ENCODE peak calls at places on chromosome 2, in nine cellular contexts. D, Q, E, N, P, Z, Y, I and K are unnamed samples.

GRCh38 chr2:143171817-143172216 is 42.6 kb downstream of the ARHGAP15 start:
- DNase-seq in D (no peak), Q (no peak), E (no peak), N (peak; percentile 10), P (no peak), Z (peak; percentile 12), Y (no peak), I (peak; percentile 27), K (no peak)

GRCh38 chr2:173090973-173091660 is 15.5 kb downstream of the MAP3K20 start:
- DNase-seq in D (no peak), Q (no peak), E (no peak), N (peak; percentile 42), P (no peak), Z (no peak), Y (no peak), I (no peak), K (no peak)

GRCh38 chr2:75558786-75559428 is 1.8 kb downstream of the EVA1A start:
- DNase-seq in D (no peak), Q (no peak), E (peak; percentile 30), N (no peak), P (no peak), Z (peak; percentile 58), Y (no peak), I (peak; percentile 62), K (no peak)

GRCh38 chr2:47867205-47867604 is 39.1 kb downstream of the FBXO11 start:
- DNase-seq in D (no peak), Q (no peak), E (peak; percentile 84), N (peak; percentile 88), P (peak; percentile 8), Z (peak; percentile 85), Y (peak; percentile 39), I (peak; percentile 72), K (no peak)

GRCh38 chr2:215886026-215886425 is 127.3 kb downstream of the MREG start:
- DNase-seq in D (no peak), Q (no peak), E (no peak), N (no peak), P (no peak), Z (no peak), Y (no peak), I (no peak), K (no peak)

GRCh38 chr2:46150445-46150970 is 146.7 kb upstream of the EPAS1 start:
- DNase-seq in D (no peak), Q (no peak), E (no peak), N (no peak), P (no peak), Z (no peak), Y (no peak), I (no peak), K (no peak)

GRCh38 chr2:180195847-180196246 is 188.8 kb upstream of the CWC22 start:
- DNase-seq in D (no peak), Q (no peak), E (no peak), N (no peak), P (no peak), Z (no peak), Y (no peak), I (no peak), K (no peak)

GRCh38 chr2:130972410-130972809 is 120.8 kb downstream of the FAM168B start:
- DNase-seq in D (no peak), Q (no peak), E (peak; percentile 54), N (no peak), P (no peak), Z (no peak), Y (no peak), I (peak; percentile 18), K (no peak)

GRCh38 chr2:195543902-195544894 is 112.8 kb upstream of the SLC39A10 start:
- DNase-seq in D (no peak), Q (no peak), E (peak; percentile 66), N (peak; percentile 70), P (no peak), Z (peak; percentile 78), Y (no peak), I (peak; percentile 75), K (no peak)

GRCh38 chr2:85772019-85772745 is 18.4 kb downstream of the ATOH8 start:
- DNase-seq in D (peak; percentile 49), Q (peak; percentile 59), E (peak; percentile 99), N (peak; percentile 100), P (peak; percentile 96), Z (peak; percentile 100), Y (peak; percentile 99), I (peak; percentile 100), K (peak; percentile 79)
- TF ChIP-seq CTCF in D (no peak), Q (no peak), E (peak; percentile 35), N (peak; percentile 35), P (peak; percentile 20), Z (peak; percentile 16), Y (peak; percentile 32), I (peak; percentile 41), K (peak; percentile 17)

GRCh38 chr2:1748176-1748740 is 3.9 kb upstream of the PXDN start:
- DNase-seq in D (no peak), Q (no peak), E (no peak), N (no peak), P (no peak), Z (no peak), Y (no peak), I (no peak), K (no peak)

GRCh38 chr2:1746174-1747064 is 2.1 kb upstream of the PXDN start:
- DNase-seq in D (no peak), Q (peak; percentile 3), E (no peak), N (no peak), P (no peak), Z (no peak), Y (no peak), I (no peak), K (no peak)

GRCh38 chr2:1745171-1746023 is 1.1 kb upstream of the PXDN start:
- DNase-seq in D (no peak), Q (peak; percentile 10), E (no peak), N (no peak), P (no peak), Z (no peak), Y (no peak), I (no peak), K (no peak)

GRCh38 chr2:1748741-1749488 is 4.6 kb upstream of the PXDN start:
- DNase-seq in D (no peak), Q (no peak), E (no peak), N (no peak), P (no peak), Z (no peak), Y (no peak), I (no peak), K (no peak)

GRCh38 chr2:1747065-1747941 is 3.0 kb upstream of the PXDN start:
- DNase-seq in D (no peak), Q (no peak), E (no peak), N (no peak), P (no peak), Z (no peak), Y (no peak), I (no peak), K (no peak)
- TF ChIP-seq CTCF in D (no peak), Q (no peak), E (no peak), N (no peak), P (no peak), Z (no peak), Y (no peak), I (no peak), K (no peak)

GRCh38 chr2:237920673-237921072 is 46.1 kb upstream of the UBE2F start:
- DNase-seq in D (no peak), Q (no peak), E (no peak), N (no peak), P (no peak), Z (no peak), Y (peak; percentile 50), I (peak; percentile 40), K (no peak)

GRCh38 chr2:237922641-237923361 is 44.0 kb upstream of the UBE2F start:
- DNase-seq in D (no peak), Q (no peak), E (no peak), N (no peak), P (no peak), Z (no peak), Y (no peak), I (no peak), K (no peak)

GRCh38 chr2:237921967-237922492 is 44.8 kb upstream of the UBE2F start:
- DNase-seq in D (no peak), Q (no peak), E (no peak), N (no peak), P (no peak), Z (no peak), Y (no peak), I (no peak), K (no peak)

GRCh38 chr2:237924164-237924534 is 42.7 kb upstream of the UBE2F start:
- DNase-seq in D (no peak), Q (no peak), E (no peak), N (no peak), P (no peak), Z (no peak), Y (no peak), I (no peak), K (no peak)

DNA sequence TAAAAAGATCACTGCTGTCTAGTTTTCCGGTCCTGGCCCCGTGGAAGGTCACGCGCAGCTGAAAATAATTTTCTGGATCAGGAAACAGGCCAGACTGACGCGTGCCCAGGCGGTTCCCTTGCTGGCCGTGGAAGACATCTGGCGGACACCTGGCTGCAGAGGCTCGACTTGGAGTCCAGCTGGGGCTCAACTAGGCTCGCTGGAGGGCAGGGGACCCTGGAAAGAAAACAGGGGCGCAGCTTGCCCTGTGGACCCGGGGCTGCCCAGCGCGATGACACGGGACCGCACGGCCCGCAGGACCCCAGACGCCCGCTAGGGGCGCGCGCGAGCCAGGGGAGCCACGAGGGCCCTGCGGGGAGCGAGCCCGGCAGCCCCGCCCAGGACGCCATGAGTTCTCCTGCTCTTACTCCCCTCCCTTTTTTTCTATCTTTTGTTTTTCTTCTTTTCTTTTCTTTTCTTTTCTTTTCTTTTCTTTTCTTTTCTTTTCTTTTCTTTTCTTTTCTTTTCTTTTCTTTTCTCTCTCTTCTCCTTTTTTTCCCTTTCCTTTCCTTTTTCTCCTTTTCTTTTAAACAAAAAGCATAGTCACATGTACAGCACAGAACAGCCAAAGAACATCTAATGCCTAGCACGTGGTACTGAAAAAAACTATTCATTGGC is 43.2 kb upstream of the UBE2F start:
- DNase-seq in D (peak; percentile 85), Q (peak; percentile 87), E (peak; percentile 16), N (peak; percentile 55), P (peak; percentile 87), Z (peak; percentile 59), Y (peak; percentile 39), I (peak; percentile 66), K (peak; percentile 90)
- TF ChIP-seq CTCF in D (peak; percentile 97), Q (peak; percentile 98), E (peak; percentile 55), N (peak; percentile 74), P (peak; percentile 85), Z (peak; percentile 48), Y (peak; percentile 68), I (peak; percentile 62), K (peak; percentile 98)

GRCh38 chr2:207311316-207312005 is 145.7 kb upstream of the KLF7 start:
- DNase-seq in D (no peak), Q (no peak), E (peak; percentile 85), N (peak; percentile 94), P (peak; percentile 63), Z (peak; percentile 99), Y (peak; percentile 83), I (peak; percentile 100), K (no peak)
- TF ChIP-seq CTCF in D (peak; percentile 24), Q (no peak), E (peak; percentile 44), N (peak; percentile 56), P (peak; percentile 64), Z (peak; percentile 66), Y (peak; percentile 37), I (peak; percentile 68), K (no peak)

DNA sequence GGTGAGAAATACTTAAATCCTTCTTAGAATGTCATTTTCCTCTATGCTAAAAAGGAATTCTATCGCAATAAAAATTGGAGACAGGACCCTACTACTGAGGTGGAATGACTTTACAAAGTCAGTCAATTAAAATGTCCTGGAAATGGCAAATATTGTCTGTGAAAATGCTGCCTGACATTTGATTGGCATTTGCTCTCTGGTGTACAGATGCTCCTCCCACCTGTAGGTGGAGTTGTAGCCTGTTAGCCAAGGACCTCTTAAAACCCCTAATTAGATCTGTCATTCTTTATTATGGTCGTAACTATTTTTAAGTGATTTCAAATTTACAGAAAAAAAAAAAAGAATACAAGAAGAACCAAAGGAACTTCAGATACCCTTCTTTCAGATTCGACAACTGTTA is 393.1 kb upstream of the KLHL29 start:
- DNase-seq in D (no peak), Q (no peak), E (no peak), N (no peak), P (no peak), Z (no peak), Y (no peak), I (no peak), K (no peak)
- TF ChIP-seq CTCF in D (peak; percentile 33), Q (no peak), E (no peak), N (no peak), P (peak; percentile 52), Z (no peak), Y (no peak), I (no peak), K (no peak)